ENCODE peak calls at places on chromosomes 12 and 14, in four cellular contexts. B, Q, D and U are unnamed samples. For H3K4me1, the result is how much of the 10 kb centered on the place peaks cover.

GRCh38 chr12:77060136-77060882 is 5.1 kb downstream of the E2F7 start:
- DNase-seq in B (no peak), Q (no peak), D (peak), U (no peak)

GRCh38 chr12:54431911-54432814 is 13.1 kb upstream of the ITGA5 start:
- DNase-seq in B (no peak), Q (no peak), D (no peak), U (no peak)

GRCh38 chr12:52082988-52083637 is 3.6 kb downstream of the SMIM41 start:
- DNase-seq in B (peak), Q (peak), D (no peak), U (no peak)

GRCh38 chr14:54881235-54881760 is 21.3 kb downstream of the GCH1 start:
- DNase-seq in B (no peak), Q (no peak), D (peak), U (no peak)

GRCh38 chr14:102928412-102929348 is 6.2 kb downstream of the AMN start:
- DNase-seq in B (peak), Q (no peak), D (no peak), U (peak)

GRCh38 chr14:74619672-74620131 is 7.7 kb upstream of the LTBP2 start:
- DNase-seq in B (no peak), Q (peak), D (no peak), U (no peak)

GRCh38 chr12:95385246-95385645 is 88.7 kb upstream of the METAP2 start:
- DNase-seq in B (no peak), Q (no peak), D (no peak), U (no peak)

GRCh38 chr12:89991807-89992206 is 283.2 kb upstream of the ATP2B1 start:
- DNase-seq in B (no peak), Q (no peak), D (no peak), U (no peak)

GRCh38 chr14:74904623-74905503 is 18.2 kb downstream of the RPS6KL1 start:
- DNase-seq in B (no peak), Q (no peak), D (no peak), U (no peak)

GRCh38 chr14:104152246-104152575 is 13.8 kb downstream of the KIF26A start:
- DNase-seq in B (no peak), Q (no peak), D (no peak), U (no peak)

GRCh38 chr14:65867333-65867732 is 454.8 kb downstream of the FUT8 start:
- DNase-seq in B (no peak), Q (no peak), D (no peak), U (no peak)

GRCh38 chr12:48351022-48351708 is 446 bp upstream of the ZNF641 start:
- DNase-seq in B (no peak), Q (peak), D (no peak), U (peak)

GRCh38 chr14:30005114-30005698 is 77.6 kb upstream of the PRKD1 start:
- DNase-seq in B (no peak), Q (peak), D (no peak), U (peak)

GRCh38 chr14:99215277-99215676 is 56.7 kb downstream of the BCL11B start:
- DNase-seq in B (no peak), Q (no peak), D (no peak), U (no peak)

GRCh38 chr14:33647385-33647786 is 303.5 kb downstream of the EGLN3 start:
- DNase-seq in B (no peak), Q (no peak), D (no peak), U (no peak)

GRCh38 chr12:18799561-18799960 is 61.6 kb downstream of the CAPZA3 start:
- DNase-seq in B (no peak), Q (no peak), D (no peak), U (no peak)

GRCh38 chr12:20040194-20040593 is 328.1 kb upstream of the PDE3A start:
- DNase-seq in B (no peak), Q (no peak), D (no peak), U (no peak)

GRCh38 chr14:75968461-75968860 is 13.3 kb downstream of the TGFB3 start:
- DNase-seq in B (no peak), Q (no peak), D (no peak), U (no peak)

GRCh38 chr14:31080489-31080888 is 54.3 kb upstream of the STRN3 start:
- DNase-seq in B (peak), Q (no peak), D (no peak), U (no peak)

GRCh38 chr12:9134981-9135628 is 19.4 kb upstream of the A2M start:
- DNase-seq in B (peak), Q (peak), D (no peak), U (peak)

GRCh38 chr14:90805662-90806548 is 10.3 kb downstream of the TTC7B start:
- DNase-seq in B (no peak), Q (no peak), D (no peak), U (no peak)

GRCh38 chr12:104064842-104065441 is 611 bp downstream of the HCFC2 start:
- DNase-seq in B (no peak), Q (no peak), D (no peak), U (no peak)

GRCh38 chr12:102216086-102216691 is 18.6 kb upstream of the PMCH start:
- DNase-seq in B (no peak), Q (no peak), D (no peak), U (no peak)

GRCh38 chr12:109947511-109947910 is 47.4 kb downstream of the TCHP start:
- DNase-seq in B (no peak), Q (no peak), D (no peak), U (no peak)

GRCh38 chr12:18549598-18549997 is 188.2 kb downstream of the PLCZ1 start:
- DNase-seq in B (no peak), Q (no peak), D (no peak), U (peak)

GRCh38 chr12:123102781-123103503 is 47.9 kb downstream of the PITPNM2 start:
- DNase-seq in B (no peak), Q (no peak), D (no peak), U (no peak)

GRCh38 chr12:6280672-6281071 is 29.8 kb upstream of the PLEKHG6 start:
- DNase-seq in B (no peak), Q (no peak), D (no peak), U (no peak)

GRCh38 chr12:21526053-21526452 is at the start of gene SPX:
- DNase-seq in B (no peak), Q (peak), D (no peak), U (no peak)

GRCh38 chr12:14766649-14767215 is 36.5 kb downstream of the WBP11 start:
- DNase-seq in B (no peak), Q (no peak), D (no peak), U (no peak)

GRCh38 chr12:103313894-103314293 is 181.9 kb downstream of the C12orf42 start:
- DNase-seq in B (no peak), Q (no peak), D (peak), U (no peak)

GRCh38 chr12:65638324-65638723 is 186.0 kb upstream of the HMGA2 start:
- DNase-seq in B (no peak), Q (no peak), D (no peak), U (no peak)

GRCh38 chr12:108701779-108702435 is 29.4 kb downstream of the CORO1C start:
- DNase-seq in B (no peak), Q (no peak), D (no peak), U (no peak)

GRCh38 chr12:39230086-39230485 is 212.8 kb downstream of the KIF21A start:
- DNase-seq in B (no peak), Q (no peak), D (no peak), U (no peak)

GRCh38 chr12:57340104-57340503 is 89.1 kb upstream of the STAC3 start:
- DNase-seq in B (no peak), Q (no peak), D (no peak), U (no peak)
- TF ChIP-seq SUZ12 in B (no peak), Q (no peak), D (no peak), U (no peak)

GRCh38 chr12:111284709-111285108 is 84.2 kb downstream of the PHETA1 start:
- DNase-seq in B (no peak), Q (no peak), D (no peak), U (no peak)

GRCh38 chr12:111285191-111285590 is 83.7 kb downstream of the PHETA1 start:
- DNase-seq in B (no peak), Q (no peak), D (no peak), U (no peak)

GRCh38 chr12:111291357-111291756 is 77.5 kb downstream of the PHETA1 start:
- DNase-seq in B (no peak), Q (no peak), D (no peak), U (no peak)

GRCh38 chr12:111287125-111287900 is 81.6 kb downstream of the PHETA1 start:
- DNase-seq in B (no peak), Q (no peak), D (no peak), U (no peak)

DNA sequence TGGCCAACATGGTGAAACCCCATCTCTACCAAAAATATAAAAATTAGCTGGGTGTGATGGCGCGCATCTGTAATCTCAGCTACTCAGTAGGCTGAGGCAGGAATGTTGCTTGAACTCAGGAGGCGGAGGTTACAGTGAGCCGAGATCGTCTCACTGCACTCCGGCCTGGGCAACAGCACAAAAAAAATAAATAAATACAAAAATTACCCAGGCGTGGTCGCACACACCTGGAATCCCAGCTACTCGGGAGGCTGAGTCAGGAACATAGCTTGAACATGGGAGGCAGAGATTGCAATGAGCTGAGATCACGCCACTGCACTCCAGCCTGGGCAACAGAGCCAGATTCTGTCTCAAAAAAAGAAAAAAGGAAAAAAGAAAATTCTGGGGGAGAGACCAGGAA is 80.1 kb downstream of the PHETA1 start:
- DNase-seq in B (no peak), Q (no peak), D (no peak), U (no peak)
- H3K9ac ChIP-seq in B (no peak), Q (no peak), D (no peak), U (no peak)

GRCh38 chr12:121779422-121779895 is 14.0 kb downstream of the RHOF start:
- DNase-seq in B (no peak), Q (no peak), D (no peak), U (no peak)
- H3K4me1 ChIP-seq in B (under half), Q (under half), D (under half), U (under half)

GRCh38 chr12:132366341-132366861 is 37.0 kb upstream of the GALNT9 start:
- DNase-seq in B (no peak), Q (no peak), D (no peak), U (no peak)
- TF ChIP-seq SUZ12 in B (no peak), Q (no peak), D (no peak), U (no peak)

GRCh38 chr14:70886421-70887206 is 20.6 kb upstream of the PCNX1 start:
- DNase-seq in B (no peak), Q (no peak), D (peak), U (no peak)
- H3K9ac ChIP-seq in B (no peak), Q (no peak), D (peak), U (no peak)

GRCh38 chr14:77069551-77069950 is 28.5 kb upstream of the CIPC start:
- DNase-seq in B (no peak), Q (no peak), D (no peak), U (no peak)
- H3K4me1 ChIP-seq in B (under half), Q (under half), D (under half), U (under half)

DNA sequence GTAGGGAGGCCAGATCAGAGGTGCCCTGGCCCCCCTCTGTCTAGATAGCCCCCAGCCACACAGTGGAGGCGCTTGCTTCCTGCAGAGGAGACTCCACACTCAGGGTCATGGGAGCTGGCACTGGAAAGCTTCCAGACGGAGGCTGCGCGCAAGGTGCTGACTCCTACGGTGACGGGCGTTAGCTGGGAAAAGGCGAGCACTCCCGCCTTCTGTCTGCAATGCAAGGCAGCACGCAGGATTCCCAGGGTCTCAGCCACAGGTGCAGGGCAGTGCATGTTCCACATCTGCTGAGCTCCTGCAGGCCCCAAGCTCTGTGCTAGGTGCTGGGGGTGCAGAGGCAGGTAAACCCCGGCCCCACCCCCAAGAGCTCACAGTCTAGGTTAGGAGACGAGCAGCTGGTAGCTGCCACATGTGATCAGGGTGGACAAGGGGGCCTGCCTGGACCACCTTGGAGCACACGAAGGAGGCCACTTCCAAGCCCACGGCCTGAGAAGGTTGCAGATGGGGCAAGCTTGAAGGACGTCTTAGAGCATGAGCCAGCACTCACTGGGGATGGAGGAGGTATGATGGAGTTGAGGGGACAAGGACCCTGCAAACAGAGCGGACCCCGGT is 310.9 kb upstream of the DIO3 start:
- DNase-seq in B (peak), Q (no peak), D (no peak), U (no peak)
- TF ChIP-seq SUZ12 in B (no peak), Q (no peak), D (no peak), U (no peak)

GRCh38 chr14:73457050-73457934 is 1.1 kb downstream of the NUMB start:
- DNase-seq in B (peak), Q (no peak), D (no peak), U (no peak)

GRCh38 chr14:73458219-73458976 is at the start of gene NUMB:
- DNase-seq in B (peak), Q (peak), D (peak), U (peak)

GRCh38 chr14:73452341-73453191 is 5.8 kb downstream of the NUMB start:
- DNase-seq in B (no peak), Q (no peak), D (no peak), U (no peak)

GRCh38 chr14:73457935-73458218 is 469 bp downstream of the NUMB start:
- DNase-seq in B (no peak), Q (no peak), D (no peak), U (no peak)

GRCh38 chr14:73455294-73455693 is 3.1 kb downstream of the NUMB start:
- DNase-seq in B (no peak), Q (no peak), D (no peak), U (no peak)
- H3K9ac ChIP-seq in B (no peak), Q (no peak), D (no peak), U (no peak)